ENCODE peak calls at places on chromosomes 12 and 14, in eight cellular contexts. O, V, B, Y, T, M, C and A are unnamed samples.
A peak's percentile ranks its signal among the peaks of the same experiment; 100 is the strongest.

GRCh38 chr12:66688836-66689439 is 10.1 kb upstream of the GRIP1 start:
- DNase-seq in Y (peak; percentile 18), T (no peak), C (peak; percentile 13), B (no peak), O (peak; percentile 52), V (no peak), M (peak; percentile 43), A (no peak)

GRCh38 chr14:76917158-76917596 is 91.0 kb downstream of the LRRC74A start:
- DNase-seq in V (peak; percentile 79), T (no peak), B (peak; percentile 54), Y (peak; percentile 79), M (no peak), O (peak; percentile 44), C (no peak), A (no peak)

GRCh38 chr12:121467638-121468403 is 67.9 kb downstream of the RNF34 start:
- DNase-seq in M (no peak), O (no peak), Y (no peak), B (no peak), T (peak; percentile 10), V (no peak), C (no peak), A (no peak)

GRCh38 chr12:23771230-23771949 is 178.1 kb downstream of the SOX5 start:
- DNase-seq in O (no peak), Y (no peak), V (peak; percentile 85), B (peak; percentile 55), T (peak; percentile 35), C (peak; percentile 29), M (no peak), A (peak; percentile 81)

GRCh38 chr12:49055978-49056754 is 4.4 kb downstream of the KMT2D start:
- DNase-seq in Y (peak; percentile 82), O (peak; percentile 98), M (peak; percentile 48), T (no peak), V (peak; percentile 82), B (peak; percentile 75), C (no peak), A (no peak)

GRCh38 chr14:59333668-59334067 is 131.5 kb downstream of the GPR135 start:
- DNase-seq in M (no peak), V (no peak), B (no peak), C (no peak), O (peak; percentile 18), Y (peak; percentile 100), T (no peak), A (no peak)

GRCh38 chr14:65469903-65470302 is 57.4 kb downstream of the FUT8 start:
- DNase-seq in V (no peak), Y (no peak), M (no peak), C (no peak), T (no peak), B (no peak), O (no peak), A (no peak)

GRCh38 chr12:109766251-109766778 is 52.7 kb downstream of the FAM222A start:
- DNase-seq in Y (no peak), B (peak; percentile 2), C (no peak), V (peak; percentile 52), O (no peak), M (no peak), T (no peak), A (no peak)

GRCh38 chr12:85947286-85947685 is 73.2 kb downstream of the NTS start:
- DNase-seq in O (no peak), B (no peak), M (no peak), Y (no peak), C (no peak), V (no peak), T (no peak), A (no peak)

GRCh38 chr14:89493877-89494634 is 77.0 kb upstream of the FOXN3 start:
- DNase-seq in O (no peak), M (no peak), T (no peak), V (no peak), Y (no peak), B (no peak), C (no peak), A (no peak)

GRCh38 chr12:55700255-55701018 is 7.3 kb downstream of the ITGA7 start:
- DNase-seq in Y (peak; percentile 30), O (peak; percentile 76), T (no peak), V (no peak), C (no peak), B (no peak), M (no peak), A (no peak)

GRCh38 chr12:95212576-95212975 is 4.7 kb downstream of the FGD6 start:
- DNase-seq in M (no peak), Y (no peak), V (no peak), T (no peak), O (no peak), B (no peak), C (no peak), A (no peak)

GRCh38 chr12:95213928-95214327 is 3.3 kb downstream of the FGD6 start:
- DNase-seq in T (no peak), C (no peak), V (no peak), M (no peak), B (no peak), O (no peak), Y (no peak), A (no peak)

GRCh38 chr12:95213119-95213518 is 4.1 kb downstream of the FGD6 start:
- DNase-seq in T (no peak), M (no peak), Y (no peak), V (no peak), B (no peak), C (no peak), O (no peak), A (no peak)

GRCh38 chr12:95215925-95216324 is 1.3 kb downstream of the FGD6 start:
- DNase-seq in M (no peak), T (no peak), O (peak; percentile 31), Y (peak; percentile 24), B (no peak), C (no peak), V (no peak), A (no peak)

DNA sequence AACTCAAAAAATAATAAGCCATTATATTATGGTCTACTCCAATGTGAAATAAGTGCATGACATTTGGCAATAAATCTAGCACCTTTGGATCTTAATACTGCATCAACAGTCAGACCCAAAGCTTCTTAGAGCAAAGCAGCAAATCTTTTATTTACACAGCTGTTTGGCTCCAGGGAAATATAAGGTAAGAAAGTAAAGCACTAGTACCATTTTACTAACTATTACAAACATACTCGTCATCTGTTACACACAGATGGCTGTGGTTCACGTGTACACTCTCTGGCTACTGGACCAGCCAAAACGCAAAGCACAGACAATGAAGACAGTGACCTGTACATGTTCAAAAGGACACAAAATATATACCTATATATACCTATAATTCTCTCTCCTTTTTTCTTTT is 2.8 kb downstream of the FGD6 start:
- DNase-seq in V (no peak), B (no peak), M (no peak), T (no peak), O (no peak), C (no peak), Y (no peak), A (no peak)
- H3K4me3 ChIP-seq in V (no peak overlapping the region), B (no peak overlapping the region), M (no peak overlapping the region), T (no peak overlapping the region), O (no peak overlapping the region), C (no peak overlapping the region), Y (no peak overlapping the region), A (no peak overlapping the region)

DNA sequence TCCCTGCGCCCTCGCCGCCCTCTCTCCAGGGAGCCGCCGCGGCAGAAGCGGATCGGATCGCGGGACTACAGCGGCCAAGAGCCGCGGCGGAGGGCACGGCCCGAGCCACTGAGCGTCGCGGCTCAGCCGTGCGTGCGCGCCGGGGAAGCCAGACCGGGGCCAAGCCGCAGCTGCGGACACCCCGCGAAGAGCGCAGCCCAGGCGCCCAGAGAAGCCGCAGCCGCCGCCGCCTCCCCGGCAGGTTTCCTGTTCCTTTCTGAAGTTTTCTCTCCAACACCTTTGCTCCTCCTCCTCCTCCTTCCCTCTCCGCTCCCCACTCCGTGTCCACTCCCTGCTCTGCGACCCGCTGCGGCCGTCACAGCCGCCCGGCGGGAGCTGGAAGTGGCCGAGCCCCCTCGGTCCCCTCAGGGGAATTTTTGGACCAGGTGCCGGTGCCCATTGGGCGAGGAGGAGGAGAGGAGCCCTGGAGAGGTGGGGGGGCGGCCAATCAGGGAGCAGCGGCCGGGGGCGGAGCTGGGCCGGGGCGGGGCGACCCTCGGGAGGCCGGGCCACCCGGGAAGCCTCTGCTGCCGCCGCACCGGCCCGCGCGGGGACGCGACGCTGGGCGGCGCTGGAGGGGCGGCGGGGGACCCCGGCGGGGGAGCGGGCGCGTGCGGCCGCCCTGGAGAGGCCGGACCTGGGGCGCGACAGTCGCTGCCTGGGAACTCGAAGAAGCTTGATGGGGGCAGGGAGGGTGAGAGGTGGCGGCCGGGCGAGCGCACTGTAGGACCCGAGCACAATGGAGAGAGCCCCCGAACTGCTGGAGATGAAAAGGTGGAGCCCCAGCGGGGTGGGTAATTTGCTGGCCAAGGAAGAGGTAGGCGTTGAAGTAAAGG is at the start of gene ITPR2:
- DNase-seq in B (peak; percentile 94), M (peak; percentile 92), V (peak; percentile 98), C (peak; percentile 96), T (peak; percentile 77), Y (peak; percentile 82), O (peak; percentile 100), A (peak; percentile 91)
- TF ChIP-seq CTCF in B (no peak), M (no peak), V (peak; percentile 21), C (no peak), T (no peak), Y (no peak), O (no peak), A (no peak)

GRCh38 chr12:1881936-1882335 is 36.5 kb downstream of the CACNA2D4 start:
- DNase-seq in B (no peak), Y (no peak), O (no peak), T (no peak), V (no peak), C (no peak), M (no peak), A (no peak)

GRCh38 chr12:1882850-1883470 is 35.5 kb downstream of the CACNA2D4 start:
- DNase-seq in M (no peak), B (no peak), O (peak; percentile 68), C (no peak), V (no peak), Y (no peak), T (no peak), A (peak; percentile 52)

GRCh38 chr12:1884651-1885050 is 33.8 kb downstream of the CACNA2D4 start:
- DNase-seq in T (no peak), Y (no peak), C (no peak), V (no peak), M (no peak), O (no peak), B (no peak), A (peak; percentile 75)

GRCh38 chr12:1882405-1882804 is 36.0 kb downstream of the CACNA2D4 start:
- DNase-seq in B (no peak), M (no peak), Y (no peak), O (no peak), T (no peak), C (no peak), V (no peak), A (peak; percentile 50)

DNA sequence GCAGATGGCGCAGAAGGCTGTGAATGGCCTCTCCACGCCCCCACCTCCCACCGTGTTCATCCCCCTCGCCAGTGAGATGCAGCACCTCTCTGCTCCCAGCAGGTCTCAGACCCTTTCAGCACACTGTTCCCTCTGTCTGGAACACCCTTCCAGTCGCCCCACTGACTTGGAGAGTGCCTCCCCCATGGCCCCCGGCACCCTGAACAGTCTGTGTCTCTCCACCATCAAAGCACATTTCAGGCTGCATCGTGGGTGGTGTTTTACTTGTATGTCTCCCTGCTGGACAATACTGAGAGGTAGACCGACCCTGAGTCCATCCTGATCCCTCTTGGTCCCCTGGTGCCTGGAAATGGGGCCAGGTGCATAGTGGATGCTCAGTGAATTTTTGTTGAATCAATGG is 34.9 kb downstream of the CACNA2D4 start:
- DNase-seq in Y (no peak), T (no peak), M (no peak), B (no peak), O (no peak), V (no peak), C (no peak), A (peak; percentile 61)
- H3K4me3 ChIP-seq in Y (no peak overlapping the region), T (no peak overlapping the region), M (no peak overlapping the region), B (no peak overlapping the region), O (no peak overlapping the region), V (no peak overlapping the region), C (no peak overlapping the region), A (no peak overlapping the region)

GRCh38 chr12:51820721-51821422 is 27.6 kb downstream of the FIGNL2 start:
- DNase-seq in M (peak; percentile 84), V (peak; percentile 68), B (no peak), C (peak; percentile 72), O (peak; percentile 46), T (no peak), Y (peak; percentile 51), A (no peak)
- TF ChIP-seq CTCF in M (peak; percentile 62), V (no peak), B (no peak), C (no peak), O (no peak), T (no peak), Y (no peak), A (no peak)